ENCODE peak calls at places on chromosomes 5 and 9, in five cellular contexts. D, K, W, R and A are unnamed samples. For H3K4me1, the result is how much of the 10 kb centered on the place peaks cover.

GRCh38 chr9:16121593-16121992 is 568.8 kb downstream of the CCDC171 start:
- DNase-seq in D (no peak), K (no peak), W (peak), R (no peak), A (no peak)

GRCh38 chr9:86253577-86253976 is 5.9 kb downstream of the C9orf153 start:
- DNase-seq in D (no peak), K (no peak), W (no peak), R (no peak), A (no peak)

GRCh38 chr5:37836173-37837100 is 3.4 kb downstream of the GDNF start:
- DNase-seq in D (peak), K (no peak), W (peak), R (no peak), A (no peak)

GRCh38 chr5:1010181-1010510 is 1.5 kb downstream of the NKD2 start:
- DNase-seq in D (peak), K (no peak), W (no peak), R (peak), A (no peak)

GRCh38 chr9:109252291-109252690 is 68.6 kb downstream of the EPB41L4B start:
- DNase-seq in D (no peak), K (no peak), W (no peak), R (no peak), A (no peak)

GRCh38 chr9:93397664-93398381 is 53.7 kb upstream of the FAM120A start:
- DNase-seq in D (no peak), K (no peak), W (peak), R (no peak), A (no peak)

GRCh38 chr5:95959051-95959963 is 2.3 kb downstream of the ELL2 start:
- DNase-seq in D (no peak), K (no peak), W (peak), R (no peak), A (no peak)

GRCh38 chr5:56190500-56190899 is 42.6 kb downstream of the ANKRD55 start:
- DNase-seq in D (no peak), K (peak), W (peak), R (peak), A (no peak)

GRCh38 chr9:90665072-90665471 is 22.4 kb upstream of the DIRAS2 start:
- DNase-seq in D (no peak), K (no peak), W (no peak), R (no peak), A (no peak)

GRCh38 chr5:77628840-77629552 is 9.5 kb downstream of the OTP start:
- DNase-seq in D (no peak), K (no peak), W (no peak), R (no peak), A (no peak)

GRCh38 chr9:137046094-137046787 is at the start of gene NPDC1:
- DNase-seq in D (peak), K (peak), W (peak), R (peak), A (peak)

GRCh38 chr9:108756746-108757490 is 98.9 kb downstream of the ACTL7B start:
- DNase-seq in D (peak), K (peak), W (no peak), R (no peak), A (no peak)

GRCh38 chr5:158639876-158640570 is 459.7 kb downstream of the EBF1 start:
- DNase-seq in D (no peak), K (no peak), W (peak), R (no peak), A (no peak)

GRCh38 chr5:150619359-150620230 is 20.9 kb upstream of the SYNPO start:
- DNase-seq in D (no peak), K (peak), W (peak), R (peak), A (peak)

GRCh38 chr5:154138701-154139100 is 51.8 kb upstream of the GALNT10 start:
- DNase-seq in D (no peak), K (peak), W (no peak), R (peak), A (peak)

GRCh38 chr9:108162664-108163063 is 673.1 kb upstream of the KLF4 start:
- DNase-seq in D (no peak), K (no peak), W (peak), R (no peak), A (no peak)

GRCh38 chr9:99177576-99178365 is 44.0 kb downstream of the ALG2 start:
- DNase-seq in D (no peak), K (no peak), W (no peak), R (no peak), A (no peak)

GRCh38 chr5:22372376-22372775 is 480.8 kb downstream of the CDH12 start:
- DNase-seq in D (no peak), K (no peak), W (peak), R (no peak), A (no peak)

GRCh38 chr5:52838306-52839015 is 50.7 kb downstream of the ITGA1 start:
- DNase-seq in D (no peak), K (no peak), W (peak), R (no peak), A (no peak)

GRCh38 chr5:55344392-55344992 is 36.7 kb downstream of the MTREX start:
- DNase-seq in D (peak), K (peak), W (peak), R (peak), A (peak)

GRCh38 chr5:111453290-111453689 is 59.0 kb downstream of the STARD4 start:
- DNase-seq in D (no peak), K (no peak), W (peak), R (no peak), A (no peak)

GRCh38 chr5:178640331-178641045 is 13.6 kb upstream of the CLK4 start:
- DNase-seq in D (no peak), K (no peak), W (no peak), R (no peak), A (no peak)

GRCh38 chr5:82155305-82155704 is 122.8 kb downstream of the RPS23 start:
- DNase-seq in D (no peak), K (no peak), W (no peak), R (no peak), A (no peak)

GRCh38 chr9:33136721-33137120 is 30.4 kb downstream of the B4GALT1 start:
- DNase-seq in D (no peak), K (no peak), W (no peak), R (no peak), A (no peak)

GRCh38 chr9:122941560-122942234 is 877 bp downstream of the RABGAP1 start:
- DNase-seq in D (peak), K (no peak), W (peak), R (no peak), A (no peak)

GRCh38 chr9:125600194-125600593 is 106.8 kb downstream of the MAPKAP1 start:
- DNase-seq in D (no peak), K (no peak), W (no peak), R (no peak), A (no peak)

GRCh38 chr9:125604189-125604588 is 102.8 kb downstream of the MAPKAP1 start:
- DNase-seq in D (no peak), K (no peak), W (no peak), R (no peak), A (no peak)

GRCh38 chr9:125603478-125604021 is 103.5 kb downstream of the MAPKAP1 start:
- DNase-seq in D (no peak), K (no peak), W (no peak), R (no peak), A (no peak)

DNA sequence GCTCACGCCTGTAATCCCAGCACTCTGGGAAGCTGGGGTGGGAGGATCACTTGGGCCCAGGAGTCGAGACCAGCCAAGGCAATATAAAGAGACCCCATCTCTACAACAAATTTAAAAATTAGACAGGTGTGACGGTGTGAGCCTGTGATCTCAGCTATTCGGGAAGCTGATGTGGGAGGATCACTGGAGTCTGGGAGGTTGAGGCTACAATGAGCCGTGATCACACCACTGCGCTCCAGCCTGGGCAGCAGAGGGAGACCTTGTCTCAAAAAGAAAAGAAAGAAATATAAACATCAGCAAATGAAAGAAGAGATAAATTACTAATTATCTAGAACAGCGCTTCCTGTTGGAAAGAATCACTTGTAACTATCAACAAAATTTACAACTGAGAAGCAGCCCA is 105.0 kb downstream of the MAPKAP1 start:
- DNase-seq in D (no peak), K (no peak), W (no peak), R (no peak), A (no peak)
- TF ChIP-seq CTCF in D (no peak), K (no peak), W (peak), R (no peak), A (no peak)

DNA sequence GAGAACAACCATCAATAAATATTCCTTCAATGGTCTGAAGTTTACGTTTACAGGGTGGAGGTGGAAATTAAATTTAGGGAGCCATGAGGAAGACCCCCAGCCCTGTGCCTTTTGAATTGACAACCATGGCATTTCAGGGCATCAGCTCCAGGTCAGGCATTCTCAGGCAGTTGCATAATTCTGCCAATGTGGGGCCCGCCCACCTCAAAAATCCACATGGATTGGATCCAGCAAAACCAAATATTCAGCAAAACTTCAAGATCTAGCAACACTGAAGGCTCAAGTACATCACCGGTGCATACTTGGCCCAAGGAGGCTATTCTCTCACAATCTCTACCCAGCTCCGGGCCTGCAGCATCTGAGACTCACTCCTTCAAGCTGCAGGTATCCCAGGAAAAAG is 21.2 kb upstream of the ANXA2R start:
- DNase-seq in D (no peak), K (no peak), W (no peak), R (no peak), A (no peak)
- H3K4me1 ChIP-seq in D (under half), K (under half), W (under half), R (under half), A (under half)

GRCh38 chr5:139038618-139039305 is 159.4 kb downstream of the SIL1 start:
- DNase-seq in D (peak), K (no peak), W (no peak), R (no peak), A (no peak)
- TF ChIP-seq CTCF in D (no peak), K (no peak), W (no peak), R (no peak), A (no peak)

GRCh38 chr9:121815084-121815483 is 163.7 kb downstream of the DAB2IP start:
- DNase-seq in D (no peak), K (no peak), W (no peak), R (no peak), A (no peak)

GRCh38 chr9:121814594-121814993 is 163.2 kb downstream of the DAB2IP start:
- DNase-seq in D (no peak), K (no peak), W (no peak), R (no peak), A (no peak)

GRCh38 chr9:121816845-121817450 is 165.5 kb downstream of the DAB2IP start:
- DNase-seq in D (no peak), K (no peak), W (no peak), R (no peak), A (no peak)

GRCh38 chr9:121816449-121816817 is 165.0 kb downstream of the DAB2IP start:
- DNase-seq in D (no peak), K (no peak), W (no peak), R (no peak), A (no peak)

DNA sequence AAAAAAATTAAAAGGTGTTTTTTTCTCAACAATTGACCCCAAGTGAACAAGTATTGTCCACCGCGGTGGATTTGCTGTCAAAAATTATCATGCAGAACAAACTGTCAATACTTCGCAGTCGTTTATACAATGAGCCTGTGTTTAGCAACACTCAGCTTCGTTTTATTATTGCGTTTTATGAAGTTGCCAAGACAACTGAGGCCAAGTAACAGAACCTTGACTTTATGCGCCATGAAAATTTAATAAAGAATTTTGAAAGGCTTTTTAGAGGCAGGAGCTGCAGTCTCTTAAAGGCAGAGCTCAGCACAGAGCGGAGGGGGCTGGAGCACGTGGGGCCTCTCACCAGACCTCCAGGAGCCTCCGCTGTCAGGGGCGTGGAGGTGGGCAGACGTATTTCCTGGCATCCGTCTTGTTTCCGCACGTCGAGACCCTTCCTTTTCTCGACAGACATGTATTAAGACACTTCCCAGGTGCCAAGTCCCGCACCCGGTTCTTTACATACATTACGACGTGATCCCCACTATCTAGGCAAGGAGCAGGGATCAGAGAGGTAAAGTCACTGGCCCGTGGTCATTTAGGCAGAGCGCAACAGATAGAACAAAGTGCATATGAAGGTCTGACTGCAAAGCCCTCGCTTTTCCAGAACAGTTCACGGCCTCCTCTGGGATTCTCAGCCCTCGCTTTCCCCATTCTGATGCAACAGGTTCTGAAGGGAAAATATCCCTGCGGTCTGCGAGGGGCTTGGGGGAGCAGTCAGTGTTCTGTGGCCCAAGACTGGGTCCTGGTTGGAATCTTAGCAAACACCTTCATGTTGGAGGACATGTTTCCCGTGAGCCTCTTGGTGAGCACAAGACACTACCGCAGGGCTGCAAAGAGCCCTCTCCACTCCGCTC is 164.4 kb downstream of the DAB2IP start:
- DNase-seq in D (no peak), K (no peak), W (no peak), R (no peak), A (no peak)
- H3K4me1 ChIP-seq in D (under half), K (under half), W (under half), R (under half), A (under half)

DNA sequence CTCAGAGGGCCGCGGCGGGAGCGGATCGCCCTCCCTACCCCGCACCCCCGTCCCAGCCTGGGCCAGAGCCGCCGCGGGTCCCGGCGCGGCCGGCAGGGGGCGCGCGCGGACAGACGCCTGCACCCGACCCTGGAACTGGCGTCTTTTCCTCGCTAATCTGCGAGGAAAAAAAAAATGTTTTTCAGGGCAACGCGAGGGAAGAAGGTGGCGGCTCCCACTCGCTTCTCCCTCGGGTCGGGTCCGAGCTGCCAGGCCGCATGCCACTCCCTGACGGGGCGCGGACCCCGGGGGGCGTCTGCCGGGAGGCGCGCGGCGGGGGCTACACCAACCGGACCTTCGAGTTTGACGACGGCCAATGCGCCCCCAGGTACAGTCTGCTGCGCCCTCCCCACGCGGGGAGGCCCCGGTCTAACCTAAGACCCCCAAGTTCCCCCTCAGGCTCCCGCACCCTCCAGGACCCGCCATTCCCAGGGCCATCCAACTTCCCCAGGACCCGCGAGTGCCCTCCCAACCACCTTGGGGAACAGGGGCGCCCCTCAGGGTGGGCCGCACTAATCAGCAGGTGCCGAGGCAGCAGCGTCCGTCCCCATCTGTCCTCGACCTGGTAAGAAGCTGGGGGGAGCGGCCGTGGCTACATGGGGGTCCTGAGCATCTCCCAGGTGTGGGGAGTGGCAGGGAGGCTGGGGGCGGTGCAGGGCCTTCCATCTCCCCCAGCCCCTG is at the start of gene KCNT1:
- DNase-seq in D (peak), K (no peak), W (peak), R (no peak), A (peak)
- TF ChIP-seq CTCF in D (peak), K (peak), W (peak), R (peak), A (peak)

GRCh38 chr9:129138144-129138462 is 26.9 kb downstream of the PTPA start:
- DNase-seq in D (no peak), K (no peak), W (no peak), R (no peak), A (peak)
- H3K4me1 ChIP-seq in D (under half), K (under half), W (under half), R (under half), A (under half)

GRCh38 chr9:127493592-127494303 is 42.4 kb downstream of the LRSAM1 start:
- DNase-seq in D (no peak), K (no peak), W (no peak), R (peak), A (peak)

GRCh38 chr9:127497656-127498290 is 46.5 kb downstream of the LRSAM1 start:
- DNase-seq in D (no peak), K (no peak), W (no peak), R (no peak), A (no peak)

GRCh38 chr9:127496974-127497373 is 45.7 kb downstream of the LRSAM1 start:
- DNase-seq in D (no peak), K (no peak), W (no peak), R (no peak), A (no peak)

GRCh38 chr9:127494304-127494702 is 43.0 kb downstream of the LRSAM1 start:
- DNase-seq in D (no peak), K (no peak), W (no peak), R (no peak), A (no peak)

DNA sequence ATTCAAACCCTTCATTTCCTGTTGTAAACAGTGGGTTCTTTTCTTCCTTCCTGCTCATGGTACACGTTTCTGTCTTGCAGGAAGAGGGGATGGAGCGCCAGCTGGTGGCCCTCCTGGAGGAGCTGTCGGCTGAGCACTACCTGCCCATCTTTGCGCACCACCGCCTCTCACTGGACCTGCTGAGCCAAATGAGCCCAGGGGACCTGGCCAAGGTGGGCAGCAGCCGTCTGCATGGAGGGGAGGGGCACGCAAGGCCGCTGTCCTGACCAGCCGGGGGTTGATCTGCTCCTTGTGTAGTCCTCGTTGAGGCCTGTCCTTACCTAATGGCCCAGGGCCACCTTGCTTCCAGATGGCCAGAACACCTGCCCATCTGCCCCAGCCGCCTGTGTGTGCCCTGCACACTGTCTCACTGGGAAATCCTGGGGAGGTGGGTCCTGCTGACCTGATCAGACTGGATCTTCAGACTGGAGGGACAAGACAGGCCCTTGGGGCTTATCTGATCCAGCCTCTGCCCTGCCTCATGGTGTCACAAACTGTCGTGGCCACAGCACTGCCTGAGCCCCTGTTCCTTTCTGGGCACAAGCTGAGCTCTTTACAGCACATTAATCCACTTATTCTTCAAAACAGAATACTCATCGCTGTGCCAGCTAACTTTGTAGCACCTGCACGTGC is 44.7 kb downstream of the LRSAM1 start:
- DNase-seq in D (no peak), K (no peak), W (no peak), R (no peak), A (no peak)
- TF ChIP-seq CTCF in D (no peak), K (no peak), W (no peak), R (no peak), A (no peak)